ENCODE peak calls at places on chromosomes 4 and X, in five cellular contexts. D is HCT116, C is AG10803, U is GM10248, F is tibial nerve. R is an unnamed sample.

GRCh38 chr4:36351082-36351666 is 69.8 kb downstream of the DTHD1 start:
- DNase-seq in D (peak; percentile 36), U (peak; percentile 47), C (peak; percentile 0), F (peak; percentile 81), R (no peak)

GRCh38 chr4:54005475-54005874 is 58.9 kb downstream of the CHIC2 start:
- DNase-seq in F (no peak), D (no peak), U (no peak), C (peak; percentile 30), R (no peak)

GRCh38 chr4:110484029-110484428 is 8.1 kb downstream of the ENPEP start:
- DNase-seq in C (no peak), F (no peak), U (peak; percentile 60), D (no peak), R (no peak)

GRCh38 chr4:6779667-6780565 is 2.6 kb upstream of the KIAA0232 start:
- DNase-seq in D (no peak), C (peak; percentile 48), U (no peak), F (no peak), R (no peak)

GRCh38 chr4:71009796-71010588 is 16.5 kb downstream of the DCK start:
- DNase-seq in U (peak; percentile 50), C (peak; percentile 51), D (peak; percentile 39), F (no peak), R (no peak)

GRCh38 chr4:96383349-96383748 is 543.5 kb downstream of the PDHA2 start:
- DNase-seq in C (no peak), D (no peak), U (no peak), F (no peak), R (no peak)

GRCh38 chrX:14496674-14497073 is 32.7 kb upstream of the GLRA2 start:
- DNase-seq in U (no peak), F (no peak), D (no peak), C (peak; percentile 0), R (no peak)

GRCh38 chrX:154900323-154900722 is 14.2 kb downstream of the F8A1 start:
- DNase-seq in C (no peak), U (no peak), F (no peak), D (no peak), R (no peak)

GRCh38 chrX:131704136-131704695 is 160.3 kb downstream of the OR13H1 start:
- DNase-seq in C (peak; percentile 5), D (no peak), U (peak; percentile 34), F (no peak), R (peak; percentile 18)

GRCh38 chrX:35442421-35442820 is 355.7 kb upstream of the MAGEB16 start:
- DNase-seq in F (no peak), U (no peak), D (no peak), C (no peak), R (no peak)

GRCh38 chr4:13911256-13911655 is 283.7 kb upstream of the BOD1L1 start:
- DNase-seq in C (no peak), F (no peak), D (no peak), U (no peak), R (no peak)

GRCh38 chrX:65866146-65866545 is 173.7 kb downstream of the VSIG4 start:
- DNase-seq in F (no peak), C (no peak), D (no peak), U (peak; percentile 6), R (no peak)

GRCh38 chr4:21191304-21191703 is 491.0 kb downstream of the PACRGL start:
- DNase-seq in D (no peak), F (no peak), U (no peak), C (no peak), R (no peak)

DNA sequence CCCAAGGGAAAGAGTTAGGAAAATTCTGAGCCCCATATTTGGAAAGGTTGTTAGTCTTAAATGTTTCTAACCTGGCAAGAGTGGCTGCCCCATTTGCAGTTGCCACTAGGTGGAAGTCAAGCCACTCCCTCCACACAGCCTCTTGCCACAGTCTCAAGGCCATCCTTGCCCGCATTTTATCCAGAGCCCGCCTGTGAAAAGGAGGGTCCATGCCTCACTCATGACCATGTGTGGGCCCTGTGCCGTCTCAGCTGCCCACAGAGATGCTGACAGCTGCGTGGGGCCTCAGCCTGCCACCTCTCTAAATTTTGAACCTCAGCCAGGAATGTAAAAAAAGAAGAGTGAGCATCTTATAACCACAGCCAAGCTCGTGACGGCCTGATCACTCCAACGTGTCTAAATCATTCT is 201.5 kb upstream of the FAM241A start:
- DNase-seq in D (peak; percentile 66), F (no peak), C (peak; percentile 54), U (peak; percentile 57), R (peak; percentile 41)
- TF ChIP-seq CTCF in D (peak; percentile 79), F (peak; percentile 9), C (peak; percentile 69), U (peak; percentile 57), R (peak; percentile 78)

GRCh38 chr4:156594619-156595018 is 377.0 kb downstream of the PDGFC start:
- DNase-seq in F (peak; percentile 44), C (no peak), D (no peak), U (no peak), R (no peak)

GRCh38 chr4:156595041-156595440 is 376.6 kb downstream of the PDGFC start:
- DNase-seq in D (no peak), F (no peak), U (no peak), C (no peak), R (no peak)

GRCh38 chr4:156591679-156592078 is 379.9 kb downstream of the PDGFC start:
- DNase-seq in U (no peak), D (no peak), F (no peak), C (no peak), R (no peak)

GRCh38 chr4:156596026-156596425 is 375.6 kb downstream of the PDGFC start:
- DNase-seq in D (no peak), F (no peak), C (peak; percentile 43), U (no peak), R (no peak)

GRCh38 chr4:156593464-156593863 is 378.1 kb downstream of the PDGFC start:
- DNase-seq in U (no peak), D (no peak), C (no peak), F (no peak), R (no peak)
- TF ChIP-seq CTCF in U (no peak), D (no peak), C (peak; percentile 15), F (no peak), R (peak; percentile 32)

GRCh38 chrX:46374371-46374770 is 170.8 kb downstream of the ZNF674 start:
- DNase-seq in D (no peak), U (no peak), C (peak; percentile 5), F (no peak), R (no peak)

GRCh38 chrX:46381630-46382029 is 163.6 kb downstream of the ZNF674 start:
- DNase-seq in F (peak; percentile 8), C (peak; percentile 15), U (no peak), D (peak; percentile 8), R (peak; percentile 2)

GRCh38 chrX:46375831-46376230 is 169.4 kb downstream of the ZNF674 start:
- DNase-seq in D (peak; percentile 16), U (no peak), F (no peak), C (no peak), R (no peak)

GRCh38 chrX:46380148-46380752 is 165.0 kb downstream of the ZNF674 start:
- DNase-seq in U (no peak), D (no peak), F (no peak), C (no peak), R (no peak)

DNA sequence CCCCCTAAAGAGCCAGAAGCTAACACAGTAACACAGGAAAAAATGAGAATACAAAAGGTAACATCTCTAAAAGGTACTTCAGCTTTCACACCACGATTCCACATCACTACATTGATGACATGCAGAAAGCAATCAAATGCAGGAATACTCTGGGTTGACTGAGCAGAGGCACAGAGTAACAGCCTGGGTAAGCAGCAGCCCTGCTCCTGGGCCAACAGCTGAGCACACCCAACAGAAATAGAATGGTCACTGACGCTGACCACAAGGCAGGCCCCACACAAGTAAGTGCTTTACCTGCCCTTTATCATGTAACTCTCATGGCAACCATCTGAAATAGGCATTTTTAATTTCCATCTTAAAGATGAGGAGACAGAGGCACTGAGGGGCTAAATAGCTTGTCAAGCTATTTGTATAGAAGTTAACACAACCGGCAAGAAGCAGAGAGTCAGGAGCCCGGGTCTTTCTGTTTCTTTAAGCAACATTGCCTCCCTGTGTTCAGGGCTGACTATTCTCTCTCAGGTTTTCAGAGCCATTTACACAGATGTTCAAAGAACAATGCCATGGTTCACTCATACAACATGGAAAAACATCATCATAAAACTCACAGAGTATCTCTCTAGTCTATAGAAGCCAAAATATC is 168.9 kb downstream of the ZNF674 start:
- DNase-seq in F (peak; percentile 4), C (peak; percentile 67), U (peak; percentile 13), D (peak; percentile 56), R (peak; percentile 34)
- TF ChIP-seq CTCF in F (no peak), C (peak; percentile 60), U (no peak), D (peak; percentile 37), R (peak; percentile 59)

GRCh38 chrX:49041683-49042529 is 1.3 kb downstream of the TFE3 start:
- DNase-seq in U (no peak), F (peak; percentile 26), D (no peak), C (peak; percentile 70), R (peak; percentile 43)
- TF ChIP-seq CTCF in U (no peak), F (no peak), D (no peak), C (no peak), R (no peak)

DNA sequence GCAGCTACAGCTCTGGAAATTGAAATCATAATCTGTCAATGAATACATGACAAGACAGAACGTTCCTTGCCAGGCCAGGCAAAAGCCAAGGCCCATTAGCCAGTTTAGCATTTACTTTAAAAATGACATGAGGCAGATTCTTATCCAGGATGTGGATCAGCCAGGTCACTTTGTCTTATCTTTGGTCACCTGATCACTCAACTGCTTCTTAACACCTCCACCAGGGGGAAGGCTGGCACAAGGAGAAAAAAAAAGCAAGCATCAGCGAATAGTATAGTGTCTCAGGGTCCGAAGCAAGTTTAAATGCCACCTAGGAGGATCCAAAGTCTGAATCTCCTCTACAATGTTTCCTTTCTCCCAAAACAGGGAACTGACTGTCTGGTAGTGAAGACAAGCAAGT is 18.8 kb downstream of the ATP1B4 start:
- DNase-seq in U (peak; percentile 9), D (peak; percentile 29), C (peak; percentile 3), F (no peak), R (no peak)
- TF ChIP-seq CTCF in U (no peak), D (peak; percentile 51), C (peak; percentile 28), F (peak; percentile 6), R (peak; percentile 55)

GRCh38 chr4:11487139-11487538 is 58.4 kb upstream of the HS3ST1 start:
- DNase-seq in U (no peak), F (no peak), D (no peak), C (no peak), R (no peak)

GRCh38 chr4:11483076-11483475 is 54.4 kb upstream of the HS3ST1 start:
- DNase-seq in U (no peak), C (no peak), F (no peak), D (no peak), R (no peak)

GRCh38 chr4:11488657-11489448 is 60.2 kb upstream of the HS3ST1 start:
- DNase-seq in F (no peak), C (no peak), D (no peak), U (no peak), R (no peak)

GRCh38 chr4:11487876-11488545 is 59.3 kb upstream of the HS3ST1 start:
- DNase-seq in U (no peak), C (no peak), F (no peak), D (no peak), R (no peak)

DNA sequence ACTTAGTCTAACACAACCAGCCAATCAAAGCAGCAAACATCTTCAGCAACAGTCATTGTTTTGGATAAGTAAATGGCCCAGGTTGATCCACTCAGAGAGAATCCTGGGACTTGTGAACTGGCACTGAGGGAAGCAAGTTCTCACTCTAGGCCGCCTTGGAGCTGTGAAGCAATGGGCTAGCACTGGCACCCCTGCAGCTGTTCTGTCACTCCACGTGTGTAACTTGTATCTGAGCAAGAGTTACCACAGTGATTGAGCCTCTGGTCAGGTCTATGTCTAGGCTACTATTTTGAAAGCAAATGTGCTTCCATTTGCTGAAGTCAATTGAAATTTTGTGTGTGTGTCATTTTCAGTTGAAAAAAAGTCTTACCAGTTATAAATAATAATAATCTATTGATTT is 57.2 kb upstream of the HS3ST1 start:
- DNase-seq in D (no peak), F (no peak), C (no peak), U (no peak), R (no peak)
- TF ChIP-seq CTCF in D (no peak), F (no peak), C (no peak), U (no peak), R (no peak)